ENCODE peak calls at places on chromosomes 11 and 22, in eight cellular contexts. X is stimulated activated CD8-positive, alpha-beta memory T cell treated with anti-CD3 and anti-CD28 coated beads, Interleukin-15, amount 100 ng/mL, for 1 hour; E is activated CD4-positive, alpha-beta T cell treated with anti-CD3 and anti-CD28 coated beads, Interleukin-2, amount 10 ng/mL, durations not matched to agents 7 days and 5 days; M is neuronal stem cell; U is foreskin keratinocyte; D is stimulated activated CD4-positive, alpha-beta T cell treated with anti-CD3 and anti-CD28 coated beads, Interleukin-2, amount 100 ng/mL, for 48 hours; W is left ventricle myocardium inferior; V is A549. T is an unnamed sample.

GRCh38 chr11:113613619-113614018 is 92.5 kb downstream of the TMPRSS5 start:
- DNase-seq in X (no peak), D (no peak), E (no peak), V (no peak), U (no peak), M (no peak), W (no peak), T (no peak)

GRCh38 chr11:124879999-124880611 is 14.9 kb downstream of the ROBO3 start:
- DNase-seq in M (no peak), U (no peak), X (no peak), E (no peak), D (no peak), W (no peak), V (no peak), T (no peak)

GRCh38 chr11:116687458-116688201 is 85.2 kb downstream of the BUD13 start:
- DNase-seq in W (no peak), E (no peak), D (no peak), M (peak; percentile 49), U (no peak), V (no peak), X (no peak), T (peak; percentile 73)

GRCh38 chr11:128530119-128531091 is 57.0 kb downstream of the ETS1 start:
- DNase-seq in E (no peak), D (no peak), M (no peak), V (no peak), W (no peak), X (no peak), U (peak; percentile 59), T (no peak)

GRCh38 chr11:16779436-16779835 is 41.0 kb downstream of the C11orf58 start:
- DNase-seq in W (no peak), U (no peak), M (no peak), D (no peak), X (no peak), E (no peak), V (peak; percentile 12), T (peak; percentile 33)

GRCh38 chr11:124872280-124872679 is 7.0 kb downstream of the ROBO3 start:
- DNase-seq in E (no peak), W (no peak), V (no peak), U (no peak), M (no peak), D (no peak), X (no peak), T (no peak)

GRCh38 chr22:46098525-46099475 is 51.5 kb upstream of the PPARA start:
- DNase-seq in E (no peak), W (no peak), M (no peak), U (no peak), X (no peak), V (no peak), D (no peak), T (no peak)

GRCh38 chr11:66851698-66852465 is 5.0 kb upstream of the LRFN4 start:
- DNase-seq in V (peak; percentile 43), E (peak; percentile 33), U (no peak), X (no peak), W (no peak), D (no peak), M (no peak), T (peak; percentile 79)

GRCh38 chr11:59767212-59767611 is 12.0 kb downstream of the STX3 start:
- DNase-seq in D (no peak), W (no peak), M (no peak), E (peak; percentile 67), X (no peak), V (no peak), U (no peak), T (no peak)

GRCh38 chr11:117097567-117098268 is 510 bp downstream of the SIK3 start:
- DNase-seq in V (no peak), X (no peak), W (peak; percentile 42), D (no peak), E (peak; percentile 24), U (no peak), M (no peak), T (peak; percentile 51)

GRCh38 chr22:45688606-45689080 is 17.0 kb downstream of the ATXN10 start:
- DNase-seq in W (no peak), M (no peak), E (no peak), U (peak; percentile 89), V (peak; percentile 94), D (no peak), X (no peak), T (no peak)

GRCh38 chr11:18540207-18541009 is 13.7 kb upstream of the TSG101 start:
- DNase-seq in V (peak; percentile 48), E (peak; percentile 14), M (no peak), U (no peak), X (no peak), D (no peak), W (no peak), T (no peak)

GRCh38 chr11:35165416-35166368 is 26.7 kb downstream of the CD44 start:
- DNase-seq in M (no peak), E (peak; percentile 96), D (peak; percentile 69), U (no peak), X (peak; percentile 72), W (no peak), V (peak; percentile 31), T (no peak)

GRCh38 chr22:32327066-32327465 is 30.6 kb upstream of the RFPL3 start:
- DNase-seq in U (no peak), D (no peak), V (no peak), M (no peak), E (no peak), W (no peak), X (no peak), T (no peak)

GRCh38 chr11:60915250-60915914 is 1.4 kb downstream of the TMEM109 start:
- DNase-seq in W (peak; percentile 49), V (peak; percentile 60), D (peak; percentile 41), E (peak; percentile 79), M (peak; percentile 77), X (peak; percentile 38), U (peak; percentile 33), T (peak; percentile 65)